ENCODE peak calls at places on chromosomes 2 and 18, in four cellular contexts. C is lower leg skin, M is ELR, D is RCC 7860. A is an unnamed sample.

GRCh38 chr18:52200891-52201663 is 138.9 kb upstream of the DCC start:
- DNase-seq in C (no peak), D (no peak), M (no peak), A (no peak)

GRCh38 chr2:70978388-70979357 is at the start of gene ANKRD53:
- DNase-seq in C (no peak), D (no peak), M (peak), A (no peak)

GRCh38 chr18:36179562-36180334 is 7.5 kb upstream of the MOCOS start:
- DNase-seq in M (no peak), D (no peak), C (peak), A (peak)

GRCh38 chr2:222738759-222739292 is 67.4 kb downstream of the MOGAT1 start:
- DNase-seq in D (no peak), M (no peak), C (no peak), A (no peak)

GRCh38 chr2:210259687-210260086 is 34.4 kb upstream of the ACADL start:
- DNase-seq in C (no peak), M (no peak), D (no peak), A (no peak)

GRCh38 chr2:8456149-8457091 is 225.4 kb upstream of the ID2 start:
- DNase-seq in M (no peak), D (no peak), C (no peak), A (no peak)

GRCh38 chr2:223601932-223602676 is at the start of gene SCG2:
- DNase-seq in M (peak), D (peak), C (peak), A (peak)

GRCh38 chr2:28085183-28085582 is 194.7 kb downstream of the BABAM2 start:
- DNase-seq in C (no peak), M (no peak), D (no peak), A (no peak)

GRCh38 chr2:46634905-46635304 is 155.5 kb downstream of the TMEM247 start:
- DNase-seq in M (no peak), D (no peak), C (no peak), A (no peak)

GRCh38 chr2:39488450-39488849 is 51.4 kb upstream of the MAP4K3 start:
- DNase-seq in D (peak), M (peak), C (no peak), A (peak)

GRCh38 chr2:122072666-122073065 is 317.2 kb downstream of the TSN start:
- DNase-seq in C (no peak), M (no peak), D (no peak), A (no peak)

A was measured in epithelial cell of proximal tubule.